ENCODE peak calls at places on chromosomes 11 and 22, in six cellular contexts. One of them, this sample, is unnamed.

GRCh38 chr22:45673482-45674175 is 2.0 kb downstream of the ATXN10 start:
- DNase-seq in mucosa of descending colon: no peak
- DNase-seq in fibroblast of mammary gland: no peak
- DNase-seq in ovary: no peak
- DNase-seq in B cell: no peak
- DNase-seq in GM06990: no peak
- DNase-seq in this sample: no peak

GRCh38 chr11:118305726-118306125 is 1.2 kb downstream of the CD3E start:
- DNase-seq in mucosa of descending colon: no peak
- DNase-seq in fibroblast of mammary gland: no peak
- DNase-seq in ovary: no peak
- DNase-seq in B cell: no peak
- DNase-seq in GM06990: no peak
- DNase-seq in this sample: no peak

GRCh38 chr11:10550988-10551657 is 10.1 kb upstream of the RNF141 start:
- DNase-seq in mucosa of descending colon: no peak
- DNase-seq in fibroblast of mammary gland: peak
- DNase-seq in ovary: no peak
- DNase-seq in B cell: no peak
- DNase-seq in GM06990: no peak
- DNase-seq in this sample: no peak

GRCh38 chr11:76614471-76615183 is 55.9 kb downstream of the LRRC32 start:
- DNase-seq in mucosa of descending colon: no peak
- DNase-seq in fibroblast of mammary gland: peak
- DNase-seq in ovary: no peak
- DNase-seq in B cell: peak
- DNase-seq in GM06990: no peak
- DNase-seq in this sample: peak

GRCh38 chr11:75492181-75492820 is 33.4 kb downstream of the GDPD5 start:
- DNase-seq in mucosa of descending colon: no peak
- DNase-seq in fibroblast of mammary gland: no peak
- DNase-seq in ovary: no peak
- DNase-seq in B cell: peak
- DNase-seq in GM06990: peak
- DNase-seq in this sample: no peak

GRCh38 chr11:976431-977160 is 50.9 kb downstream of the AP2A2 start:
- DNase-seq in mucosa of descending colon: no peak
- DNase-seq in fibroblast of mammary gland: peak
- DNase-seq in ovary: no peak
- DNase-seq in B cell: no peak
- DNase-seq in GM06990: no peak
- DNase-seq in this sample: no peak

GRCh38 chr11:121930004-121930965 is 185.7 kb downstream of the BLID start:
- DNase-seq in mucosa of descending colon: no peak
- DNase-seq in fibroblast of mammary gland: peak
- DNase-seq in ovary: no peak
- DNase-seq in B cell: no peak
- DNase-seq in GM06990: no peak
- DNase-seq in this sample: no peak

GRCh38 chr11:83528225-83528624 is 242.1 kb upstream of the CCDC90B start:
- DNase-seq in mucosa of descending colon: no peak
- DNase-seq in fibroblast of mammary gland: no peak
- DNase-seq in ovary: no peak
- DNase-seq in B cell: no peak
- DNase-seq in GM06990: no peak
- DNase-seq in this sample: no peak

GRCh38 chr11:12787847-12788246 is 113.6 kb downstream of the TEAD1 start:
- DNase-seq in mucosa of descending colon: no peak
- DNase-seq in fibroblast of mammary gland: peak
- DNase-seq in ovary: no peak
- DNase-seq in B cell: no peak
- DNase-seq in GM06990: no peak
- DNase-seq in this sample: no peak

GRCh38 chr11:96642584-96642983 is 252.8 kb downstream of the JRKL start:
- DNase-seq in mucosa of descending colon: no peak
- DNase-seq in fibroblast of mammary gland: no peak
- DNase-seq in ovary: no peak
- DNase-seq in B cell: no peak
- DNase-seq in GM06990: no peak
- DNase-seq in this sample: no peak

GRCh38 chr11:96648991-96649390 is 259.2 kb downstream of the JRKL start:
- DNase-seq in mucosa of descending colon: no peak
- DNase-seq in fibroblast of mammary gland: no peak
- DNase-seq in ovary: no peak
- DNase-seq in B cell: no peak
- DNase-seq in GM06990: no peak
- DNase-seq in this sample: no peak

GRCh38 chr11:96643173-96643572 is 253.4 kb downstream of the JRKL start:
- DNase-seq in mucosa of descending colon: no peak
- DNase-seq in fibroblast of mammary gland: no peak
- DNase-seq in ovary: no peak
- DNase-seq in B cell: no peak
- DNase-seq in GM06990: no peak
- DNase-seq in this sample: no peak
- TF ChIP-seq CTCF in mucosa of descending colon: no peak
- TF ChIP-seq CTCF in fibroblast of mammary gland: no peak
- TF ChIP-seq CTCF in ovary: no peak
- TF ChIP-seq CTCF in B cell: no peak
- TF ChIP-seq CTCF in GM06990: no peak
- TF ChIP-seq CTCF in this sample: no peak

DNA sequence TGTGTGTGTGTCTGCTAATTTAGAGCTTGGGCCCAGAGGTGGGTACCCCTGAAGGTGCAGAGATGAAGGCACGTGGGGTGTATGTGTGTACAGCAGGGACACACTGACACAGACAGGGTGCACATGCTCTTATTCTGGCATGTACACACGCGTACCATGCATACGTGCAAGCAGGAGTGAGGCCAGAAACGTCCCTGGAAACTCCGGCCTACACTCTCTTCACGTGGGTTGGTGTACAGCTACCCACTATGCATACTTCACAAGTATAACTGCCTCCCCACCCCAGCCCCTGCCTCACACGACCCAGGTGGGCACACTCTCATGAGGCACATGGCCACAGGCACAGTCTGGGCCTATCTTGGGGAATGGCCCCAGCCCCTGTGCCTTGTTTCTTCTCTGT is 27.5 kb upstream of the JAM3 start:
- DNase-seq in mucosa of descending colon: no peak
- DNase-seq in fibroblast of mammary gland: no peak
- DNase-seq in ovary: no peak
- DNase-seq in B cell: no peak
- DNase-seq in GM06990: no peak
- DNase-seq in this sample: no peak
- TF ChIP-seq CTCF in mucosa of descending colon: no peak
- TF ChIP-seq CTCF in fibroblast of mammary gland: no peak
- TF ChIP-seq CTCF in ovary: no peak
- TF ChIP-seq CTCF in B cell: no peak
- TF ChIP-seq CTCF in GM06990: no peak
- TF ChIP-seq CTCF in this sample: no peak

DNA sequence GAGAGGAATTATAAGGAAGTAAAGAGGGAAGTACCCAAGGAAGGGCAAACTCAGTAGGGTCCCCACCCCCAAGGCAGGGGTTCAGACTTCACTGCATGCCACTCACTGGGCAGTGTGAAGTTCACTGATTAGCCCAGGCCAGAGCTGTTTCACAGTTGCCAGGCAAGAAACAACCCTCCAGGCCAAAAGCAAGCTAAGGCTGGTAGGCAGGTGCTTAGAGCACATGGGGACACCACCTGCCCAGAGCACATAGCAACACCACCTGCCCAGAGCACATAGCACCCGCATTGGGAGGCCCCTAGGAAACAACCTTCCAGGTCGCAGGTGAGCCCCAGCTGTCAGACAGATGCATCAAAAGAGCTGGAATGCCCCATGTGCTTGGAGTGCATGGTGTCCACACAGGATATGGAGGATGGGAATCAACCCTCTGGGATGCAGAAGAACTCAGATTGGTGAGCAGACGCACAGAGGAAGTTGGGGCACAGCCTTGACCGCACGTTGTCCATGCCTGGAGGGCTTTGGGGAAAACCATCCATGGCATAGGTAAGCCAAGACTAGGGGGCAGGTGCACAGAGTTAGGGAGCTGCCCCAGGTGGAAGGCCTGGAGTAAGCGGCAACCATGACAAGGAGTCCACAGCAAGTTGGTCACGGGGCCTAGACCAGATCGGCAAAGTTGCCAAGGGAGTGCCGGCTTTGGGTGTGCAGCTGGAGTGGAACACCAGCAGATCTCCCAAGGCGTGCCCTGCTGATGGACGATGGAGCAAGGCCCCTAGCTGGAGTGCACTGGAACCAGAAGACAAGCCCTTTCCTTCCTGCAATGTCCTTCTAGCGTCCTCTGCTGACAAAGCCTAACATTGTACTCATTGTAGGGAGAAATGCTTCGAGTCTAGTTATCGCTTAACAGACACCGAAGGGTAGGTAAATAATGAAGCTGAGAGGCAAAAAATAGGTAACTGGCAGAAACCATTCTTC is 7.8 kb upstream of the TMEM216 start:
- DNase-seq in mucosa of descending colon: no peak
- DNase-seq in fibroblast of mammary gland: peak
- DNase-seq in ovary: no peak
- DNase-seq in B cell: no peak
- DNase-seq in GM06990: no peak
- DNase-seq in this sample: no peak
- TF ChIP-seq CTCF in mucosa of descending colon: no peak
- TF ChIP-seq CTCF in fibroblast of mammary gland: peak
- TF ChIP-seq CTCF in ovary: no peak
- TF ChIP-seq CTCF in B cell: no peak
- TF ChIP-seq CTCF in GM06990: peak
- TF ChIP-seq CTCF in this sample: no peak

GRCh38 chr11:131397666-131398065 is 27.3 kb downstream of the NTM start:
- DNase-seq in mucosa of descending colon: no peak
- DNase-seq in fibroblast of mammary gland: no peak
- DNase-seq in ovary: no peak
- DNase-seq in B cell: no peak
- DNase-seq in GM06990: no peak
- DNase-seq in this sample: no peak

GRCh38 chr11:131389582-131389981 is 19.2 kb downstream of the NTM start:
- DNase-seq in mucosa of descending colon: no peak
- DNase-seq in fibroblast of mammary gland: peak
- DNase-seq in ovary: no peak
- DNase-seq in B cell: no peak
- DNase-seq in GM06990: no peak
- DNase-seq in this sample: no peak

GRCh38 chr11:131391161-131391560 is 20.7 kb downstream of the NTM start:
- DNase-seq in mucosa of descending colon: no peak
- DNase-seq in fibroblast of mammary gland: no peak
- DNase-seq in ovary: no peak
- DNase-seq in B cell: no peak
- DNase-seq in GM06990: no peak
- DNase-seq in this sample: no peak

GRCh38 chr11:131392528-131393255 is 22.3 kb downstream of the NTM start:
- DNase-seq in mucosa of descending colon: no peak
- DNase-seq in fibroblast of mammary gland: peak
- DNase-seq in ovary: no peak
- DNase-seq in B cell: no peak
- DNase-seq in GM06990: no peak
- DNase-seq in this sample: no peak
- TF ChIP-seq CTCF in mucosa of descending colon: no peak
- TF ChIP-seq CTCF in fibroblast of mammary gland: peak
- TF ChIP-seq CTCF in ovary: no peak
- TF ChIP-seq CTCF in B cell: no peak
- TF ChIP-seq CTCF in GM06990: peak
- TF ChIP-seq CTCF in this sample: no peak

GRCh38 chr11:66408488-66409214 is 12.2 kb upstream of the NPAS4 start:
- DNase-seq in mucosa of descending colon: peak
- DNase-seq in fibroblast of mammary gland: peak
- DNase-seq in ovary: peak
- DNase-seq in B cell: peak
- DNase-seq in GM06990: peak
- DNase-seq in this sample: peak
- TF ChIP-seq CTCF in mucosa of descending colon: peak
- TF ChIP-seq CTCF in fibroblast of mammary gland: peak
- TF ChIP-seq CTCF in ovary: peak
- TF ChIP-seq CTCF in B cell: peak
- TF ChIP-seq CTCF in GM06990: peak
- TF ChIP-seq CTCF in this sample: peak

GRCh38 chr11:113771964-113772363 is 1.5 kb downstream of the ZW10 start:
- DNase-seq in mucosa of descending colon: no peak
- DNase-seq in fibroblast of mammary gland: no peak
- DNase-seq in ovary: no peak
- DNase-seq in B cell: no peak
- DNase-seq in GM06990: no peak
- DNase-seq in this sample: no peak

GRCh38 chr11:113773416-113774173 is at the start of gene ZW10:
- DNase-seq in mucosa of descending colon: peak
- DNase-seq in fibroblast of mammary gland: peak
- DNase-seq in ovary: peak
- DNase-seq in B cell: peak
- DNase-seq in GM06990: peak
- DNase-seq in this sample: peak

GRCh38 chr11:113778111-113778910 is 1.3 kb upstream of the CLDN25 start:
- DNase-seq in mucosa of descending colon: no peak
- DNase-seq in fibroblast of mammary gland: peak
- DNase-seq in ovary: no peak
- DNase-seq in B cell: no peak
- DNase-seq in GM06990: no peak
- DNase-seq in this sample: peak

GRCh38 chr11:113773092-113773415 is 438 bp downstream of the ZW10 start:
- DNase-seq in mucosa of descending colon: no peak
- DNase-seq in fibroblast of mammary gland: peak
- DNase-seq in ovary: no peak
- DNase-seq in B cell: no peak
- DNase-seq in GM06990: no peak
- DNase-seq in this sample: no peak

GRCh38 chr11:113774174-113774503 is 647 bp upstream of the ZW10 start:
- DNase-seq in mucosa of descending colon: no peak
- DNase-seq in fibroblast of mammary gland: no peak
- DNase-seq in ovary: no peak
- DNase-seq in B cell: no peak
- DNase-seq in GM06990: no peak
- DNase-seq in this sample: no peak
- TF ChIP-seq CTCF in mucosa of descending colon: no peak
- TF ChIP-seq CTCF in fibroblast of mammary gland: no peak
- TF ChIP-seq CTCF in ovary: no peak
- TF ChIP-seq CTCF in B cell: peak
- TF ChIP-seq CTCF in GM06990: no peak
- TF ChIP-seq CTCF in this sample: no peak

DNA sequence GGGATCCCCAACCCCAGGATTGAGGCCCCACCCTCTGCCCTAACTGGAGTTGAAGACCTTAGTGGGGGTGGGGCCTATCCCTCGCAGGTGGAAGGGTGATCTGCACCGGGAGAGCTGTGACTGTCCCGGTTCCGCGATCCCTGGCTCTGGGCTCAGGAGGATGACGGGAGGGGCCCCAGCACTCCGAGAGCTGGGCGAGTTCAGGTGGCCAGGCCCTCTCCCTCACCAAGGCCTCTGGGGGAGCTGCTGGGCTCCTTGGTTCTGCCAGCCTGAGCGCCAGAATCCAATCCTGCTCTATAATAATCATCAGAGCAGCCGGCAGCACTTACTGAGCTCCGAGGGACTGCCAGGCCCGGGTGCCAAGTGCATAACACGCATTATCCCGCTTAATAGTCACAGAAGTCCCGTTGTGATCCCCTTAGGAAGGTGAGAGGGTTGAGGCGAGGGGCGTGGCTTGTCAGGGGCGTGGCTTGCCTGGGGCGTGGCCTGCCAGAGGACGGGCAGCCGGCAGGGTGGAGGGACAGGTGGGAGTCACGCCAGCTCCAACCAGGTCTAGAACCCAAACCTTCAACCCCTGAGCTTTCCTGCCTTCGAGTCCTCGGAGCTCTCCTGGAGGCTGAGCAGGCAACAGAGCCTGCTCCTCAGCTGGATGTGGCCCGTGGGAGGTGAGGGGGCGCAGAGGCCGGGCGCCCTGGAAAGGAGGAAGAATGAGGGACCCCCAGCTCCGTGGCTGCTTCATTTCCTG is 7.2 kb upstream of the SYT7 start:
- DNase-seq in mucosa of descending colon: peak
- DNase-seq in fibroblast of mammary gland: peak
- DNase-seq in ovary: peak
- DNase-seq in B cell: peak
- DNase-seq in GM06990: no peak
- DNase-seq in this sample: peak
- TF ChIP-seq CTCF in mucosa of descending colon: no peak
- TF ChIP-seq CTCF in fibroblast of mammary gland: peak
- TF ChIP-seq CTCF in ovary: no peak
- TF ChIP-seq CTCF in B cell: peak
- TF ChIP-seq CTCF in GM06990: no peak
- TF ChIP-seq CTCF in this sample: peak